ENCODE peak calls at places on chromosomes 16 and 17, in nine cellular contexts. One of them, this sample, is unnamed.

GRCh38 chr17:7392696-7393612 is 1.4 kb downstream of the PLSCR3 start:
- DNase-seq in stomach: no peak
- DNase-seq in GM23248: no peak
- DNase-seq in kidney epithelial cell: no peak
- DNase-seq in fibroblast of gingiva: no peak
- DNase-seq in activated CD4-positive, alpha-beta T cell treated with anti-CD3 and anti-CD28 coated beads, Interleukin-2, amount 10 ng/mL, durations not matched to agents 7 days and 5 days: no peak
- DNase-seq in stimulated activated CD4-positive, alpha-beta T cell treated with anti-CD3 and anti-CD28 coated beads, Interleukin-15, amount 100 ng/mL, for 24 hours: no peak
- DNase-seq in CD4-positive, alpha-beta memory T cell: no peak
- DNase-seq in NB4: no peak
- DNase-seq in this sample: no peak

GRCh38 chr17:44331249-44331760 is 6.7 kb upstream of the SLC25A39 start:
- DNase-seq in NB4: peak; percentile 87
- DNase-seq in stimulated activated CD4-positive, alpha-beta T cell treated with anti-CD3 and anti-CD28 coated beads, Interleukin-15, amount 100 ng/mL, for 24 hours: peak; percentile 76
- DNase-seq in kidney epithelial cell: no peak
- DNase-seq in fibroblast of gingiva: peak; percentile 55
- DNase-seq in activated CD4-positive, alpha-beta T cell treated with anti-CD3 and anti-CD28 coated beads, Interleukin-2, amount 10 ng/mL, durations not matched to agents 7 days and 5 days: peak; percentile 83
- DNase-seq in GM23248: peak; percentile 72
- DNase-seq in CD4-positive, alpha-beta memory T cell: peak; percentile 69
- DNase-seq in stomach: peak; percentile 80
- DNase-seq in this sample: no peak

GRCh38 chr17:44108440-44109311 is 14.8 kb downstream of the HDAC5 start:
- DNase-seq in stomach: peak; percentile 65
- DNase-seq in fibroblast of gingiva: peak; percentile 98
- DNase-seq in stimulated activated CD4-positive, alpha-beta T cell treated with anti-CD3 and anti-CD28 coated beads, Interleukin-15, amount 100 ng/mL, for 24 hours: no peak
- DNase-seq in activated CD4-positive, alpha-beta T cell treated with anti-CD3 and anti-CD28 coated beads, Interleukin-2, amount 10 ng/mL, durations not matched to agents 7 days and 5 days: no peak
- DNase-seq in CD4-positive, alpha-beta memory T cell: no peak
- DNase-seq in kidney epithelial cell: no peak
- DNase-seq in NB4: no peak
- DNase-seq in GM23248: peak; percentile 99
- DNase-seq in this sample: peak; percentile 89

GRCh38 chr17:76593338-76593737 is 7.7 kb upstream of the ST6GALNAC2 start:
- DNase-seq in stomach: no peak
- DNase-seq in kidney epithelial cell: peak; percentile 25
- DNase-seq in GM23248: peak; percentile 33
- DNase-seq in stimulated activated CD4-positive, alpha-beta T cell treated with anti-CD3 and anti-CD28 coated beads, Interleukin-15, amount 100 ng/mL, for 24 hours: no peak
- DNase-seq in CD4-positive, alpha-beta memory T cell: no peak
- DNase-seq in NB4: no peak
- DNase-seq in fibroblast of gingiva: no peak
- DNase-seq in activated CD4-positive, alpha-beta T cell treated with anti-CD3 and anti-CD28 coated beads, Interleukin-2, amount 10 ng/mL, durations not matched to agents 7 days and 5 days: no peak
- DNase-seq in this sample: no peak

GRCh38 chr16:25395528-25395927 is 137.9 kb upstream of the ZKSCAN2 start:
- DNase-seq in stomach: no peak
- DNase-seq in CD4-positive, alpha-beta memory T cell: no peak
- DNase-seq in activated CD4-positive, alpha-beta T cell treated with anti-CD3 and anti-CD28 coated beads, Interleukin-2, amount 10 ng/mL, durations not matched to agents 7 days and 5 days: no peak
- DNase-seq in kidney epithelial cell: no peak
- DNase-seq in NB4: peak; percentile 25
- DNase-seq in fibroblast of gingiva: no peak
- DNase-seq in stimulated activated CD4-positive, alpha-beta T cell treated with anti-CD3 and anti-CD28 coated beads, Interleukin-15, amount 100 ng/mL, for 24 hours: no peak
- DNase-seq in GM23248: no peak
- DNase-seq in this sample: no peak

GRCh38 chr16:49337814-49338350 is 35.7 kb upstream of the C16orf78 start:
- DNase-seq in fibroblast of gingiva: no peak
- DNase-seq in GM23248: no peak
- DNase-seq in stimulated activated CD4-positive, alpha-beta T cell treated with anti-CD3 and anti-CD28 coated beads, Interleukin-15, amount 100 ng/mL, for 24 hours: no peak
- DNase-seq in CD4-positive, alpha-beta memory T cell: no peak
- DNase-seq in kidney epithelial cell: no peak
- DNase-seq in stomach: peak; percentile 19
- DNase-seq in NB4: peak; percentile 16
- DNase-seq in activated CD4-positive, alpha-beta T cell treated with anti-CD3 and anti-CD28 coated beads, Interleukin-2, amount 10 ng/mL, durations not matched to agents 7 days and 5 days: no peak
- DNase-seq in this sample: no peak

GRCh38 chr17:73255671-73256181 is 6.0 kb downstream of the CPSF4L start:
- DNase-seq in stimulated activated CD4-positive, alpha-beta T cell treated with anti-CD3 and anti-CD28 coated beads, Interleukin-15, amount 100 ng/mL, for 24 hours: peak; percentile 60
- DNase-seq in GM23248: peak; percentile 62
- DNase-seq in CD4-positive, alpha-beta memory T cell: peak; percentile 34
- DNase-seq in kidney epithelial cell: no peak
- DNase-seq in NB4: peak; percentile 57
- DNase-seq in fibroblast of gingiva: no peak
- DNase-seq in stomach: peak; percentile 51
- DNase-seq in activated CD4-positive, alpha-beta T cell treated with anti-CD3 and anti-CD28 coated beads, Interleukin-2, amount 10 ng/mL, durations not matched to agents 7 days and 5 days: peak; percentile 54
- DNase-seq in this sample: peak; percentile 56

GRCh38 chr16:24070851-24071250 is 185.3 kb upstream of the CACNG3 start:
- DNase-seq in NB4: peak; percentile 66
- DNase-seq in GM23248: peak; percentile 52
- DNase-seq in activated CD4-positive, alpha-beta T cell treated with anti-CD3 and anti-CD28 coated beads, Interleukin-2, amount 10 ng/mL, durations not matched to agents 7 days and 5 days: peak; percentile 30
- DNase-seq in stomach: no peak
- DNase-seq in kidney epithelial cell: no peak
- DNase-seq in fibroblast of gingiva: no peak
- DNase-seq in stimulated activated CD4-positive, alpha-beta T cell treated with anti-CD3 and anti-CD28 coated beads, Interleukin-15, amount 100 ng/mL, for 24 hours: peak; percentile 54
- DNase-seq in CD4-positive, alpha-beta memory T cell: peak; percentile 13
- DNase-seq in this sample: no peak

GRCh38 chr16:1401758-1402154 is 12.7 kb downstream of the UNKL start:
- DNase-seq in NB4: no peak
- DNase-seq in CD4-positive, alpha-beta memory T cell: no peak
- DNase-seq in stimulated activated CD4-positive, alpha-beta T cell treated with anti-CD3 and anti-CD28 coated beads, Interleukin-15, amount 100 ng/mL, for 24 hours: no peak
- DNase-seq in stomach: no peak
- DNase-seq in fibroblast of gingiva: no peak
- DNase-seq in kidney epithelial cell: no peak
- DNase-seq in GM23248: no peak
- DNase-seq in activated CD4-positive, alpha-beta T cell treated with anti-CD3 and anti-CD28 coated beads, Interleukin-2, amount 10 ng/mL, durations not matched to agents 7 days and 5 days: no peak
- DNase-seq in this sample: no peak

GRCh38 chr16:1167276-1168107 is 14.6 kb downstream of the CACNA1H start:
- DNase-seq in fibroblast of gingiva: no peak
- DNase-seq in stomach: no peak
- DNase-seq in GM23248: no peak
- DNase-seq in CD4-positive, alpha-beta memory T cell: no peak
- DNase-seq in activated CD4-positive, alpha-beta T cell treated with anti-CD3 and anti-CD28 coated beads, Interleukin-2, amount 10 ng/mL, durations not matched to agents 7 days and 5 days: no peak
- DNase-seq in kidney epithelial cell: no peak
- DNase-seq in NB4: no peak
- DNase-seq in stimulated activated CD4-positive, alpha-beta T cell treated with anti-CD3 and anti-CD28 coated beads, Interleukin-15, amount 100 ng/mL, for 24 hours: no peak
- DNase-seq in this sample: no peak

GRCh38 chr16:48818257-48818656 is 208.3 kb upstream of the N4BP1 start:
- DNase-seq in kidney epithelial cell: no peak
- DNase-seq in NB4: no peak
- DNase-seq in stimulated activated CD4-positive, alpha-beta T cell treated with anti-CD3 and anti-CD28 coated beads, Interleukin-15, amount 100 ng/mL, for 24 hours: no peak
- DNase-seq in fibroblast of gingiva: no peak
- DNase-seq in GM23248: no peak
- DNase-seq in activated CD4-positive, alpha-beta T cell treated with anti-CD3 and anti-CD28 coated beads, Interleukin-2, amount 10 ng/mL, durations not matched to agents 7 days and 5 days: no peak
- DNase-seq in CD4-positive, alpha-beta memory T cell: no peak
- DNase-seq in stomach: no peak
- DNase-seq in this sample: no peak

GRCh38 chr17:1834378-1835149 is 4.8 kb downstream of the RPA1 start:
- DNase-seq in GM23248: no peak
- DNase-seq in fibroblast of gingiva: no peak
- DNase-seq in stimulated activated CD4-positive, alpha-beta T cell treated with anti-CD3 and anti-CD28 coated beads, Interleukin-15, amount 100 ng/mL, for 24 hours: peak; percentile 55
- DNase-seq in CD4-positive, alpha-beta memory T cell: peak; percentile 23
- DNase-seq in activated CD4-positive, alpha-beta T cell treated with anti-CD3 and anti-CD28 coated beads, Interleukin-2, amount 10 ng/mL, durations not matched to agents 7 days and 5 days: peak; percentile 38
- DNase-seq in kidney epithelial cell: no peak
- DNase-seq in stomach: no peak
- DNase-seq in NB4: no peak
- DNase-seq in this sample: no peak

GRCh38 chr16:9612267-9612666 is 520.8 kb downstream of the HAPSTR1 start:
- DNase-seq in GM23248: no peak
- DNase-seq in NB4: no peak
- DNase-seq in kidney epithelial cell: no peak
- DNase-seq in activated CD4-positive, alpha-beta T cell treated with anti-CD3 and anti-CD28 coated beads, Interleukin-2, amount 10 ng/mL, durations not matched to agents 7 days and 5 days: no peak
- DNase-seq in stomach: no peak
- DNase-seq in stimulated activated CD4-positive, alpha-beta T cell treated with anti-CD3 and anti-CD28 coated beads, Interleukin-15, amount 100 ng/mL, for 24 hours: no peak
- DNase-seq in fibroblast of gingiva: no peak
- DNase-seq in CD4-positive, alpha-beta memory T cell: no peak
- DNase-seq in this sample: no peak

GRCh38 chr17:72421128-72422092 is 300.6 kb downstream of the SOX9 start:
- DNase-seq in activated CD4-positive, alpha-beta T cell treated with anti-CD3 and anti-CD28 coated beads, Interleukin-2, amount 10 ng/mL, durations not matched to agents 7 days and 5 days: no peak
- DNase-seq in stomach: peak; percentile 71
- DNase-seq in fibroblast of gingiva: peak; percentile 38
- DNase-seq in GM23248: peak; percentile 98
- DNase-seq in NB4: peak; percentile 88
- DNase-seq in stimulated activated CD4-positive, alpha-beta T cell treated with anti-CD3 and anti-CD28 coated beads, Interleukin-15, amount 100 ng/mL, for 24 hours: peak; percentile 61
- DNase-seq in kidney epithelial cell: peak; percentile 99
- DNase-seq in CD4-positive, alpha-beta memory T cell: no peak
- DNase-seq in this sample: peak; percentile 42

GRCh38 chr16:2468725-2469398 is 2.2 kb upstream of the NTN3 start:
- DNase-seq in stomach: no peak
- DNase-seq in activated CD4-positive, alpha-beta T cell treated with anti-CD3 and anti-CD28 coated beads, Interleukin-2, amount 10 ng/mL, durations not matched to agents 7 days and 5 days: no peak
- DNase-seq in CD4-positive, alpha-beta memory T cell: no peak
- DNase-seq in stimulated activated CD4-positive, alpha-beta T cell treated with anti-CD3 and anti-CD28 coated beads, Interleukin-15, amount 100 ng/mL, for 24 hours: peak; percentile 39
- DNase-seq in kidney epithelial cell: no peak
- DNase-seq in fibroblast of gingiva: no peak
- DNase-seq in GM23248: no peak
- DNase-seq in NB4: peak; percentile 97
- DNase-seq in this sample: peak; percentile 53

This sample was measured in right lobe of liver.